ENCODE peak calls at places on chromosomes 3 and 15, in six cellular contexts. W is stomach, G is ovary, Z is A549, F is transverse colon, L is K562. Y is an unnamed sample.

GRCh38 chr3:8964436-8965370 is 1.4 kb upstream of the RAD18 start:
- DNase-seq in W (peak; percentile 47), G (no peak), Z (peak; percentile 47), F (peak; percentile 75), L (no peak), Y (no peak)

GRCh38 chr3:23921052-23921511 is 4.2 kb downstream of the RPL15 start:
- DNase-seq in W (no peak), G (no peak), Z (peak; percentile 21), F (no peak), L (peak; percentile 41), Y (no peak)

GRCh38 chr15:93152264-93152884 is 63.4 kb upstream of the RGMA start:
- DNase-seq in W (no peak), G (no peak), Z (no peak), F (peak; percentile 18), L (no peak), Y (no peak)

GRCh38 chr15:48472756-48473155 is 141.5 kb downstream of the DUT start:
- DNase-seq in W (no peak), G (no peak), Z (no peak), F (no peak), L (no peak), Y (no peak)

GRCh38 chr3:113746955-113747718 is at the start of gene ATP6V1A:
- DNase-seq in W (peak; percentile 74), G (peak; percentile 74), Z (peak; percentile 76), F (peak; percentile 82), L (peak; percentile 73), Y (peak; percentile 85)

GRCh38 chr3:46127503-46127902 is 80.6 kb downstream of the CCR1 start:
- DNase-seq in W (no peak), G (no peak), Z (no peak), F (no peak), L (no peak), Y (no peak)

GRCh38 chr3:14565791-14566588 is 25.8 kb upstream of the GRIP2 start:
- DNase-seq in W (peak; percentile 35), G (no peak), Z (no peak), F (no peak), L (no peak), Y (no peak)

GRCh38 chr3:140545756-140546155 is 132.1 kb upstream of the TRIM42 start:
- DNase-seq in W (no peak), G (no peak), Z (no peak), F (no peak), L (no peak), Y (no peak)

GRCh38 chr3:46709721-46710120 is 7.9 kb downstream of the PRSS50 start:
- DNase-seq in W (no peak), G (no peak), Z (no peak), F (no peak), L (no peak), Y (peak; percentile 11)

GRCh38 chr3:124246949-124247348 is 255.0 kb upstream of the ROPN1 start:
- DNase-seq in W (no peak), G (no peak), Z (peak; percentile 30), F (peak; percentile 19), L (peak; percentile 9), Y (no peak)

GRCh38 chr3:49362579-49362978 is 4.4 kb upstream of the GPX1 start:
- DNase-seq in W (no peak), G (no peak), Z (no peak), F (no peak), L (no peak), Y (no peak)

GRCh38 chr3:188947983-188948657 is 223.7 kb upstream of the TPRG1 start:
- DNase-seq in W (peak; percentile 97), G (peak; percentile 95), Z (peak; percentile 87), F (peak; percentile 91), L (no peak), Y (peak; percentile 90)

GRCh38 chr3:188439080-188439479 is 285.1 kb downstream of the LPP start:
- DNase-seq in W (no peak), G (no peak), Z (no peak), F (no peak), L (no peak), Y (no peak)

GRCh38 chr3:107452436-107452835 is 70.3 kb upstream of the BBX start:
- DNase-seq in W (no peak), G (no peak), Z (no peak), F (no peak), L (no peak), Y (no peak)

GRCh38 chr3:114899186-114899931 is 247.7 kb downstream of the ZBTB20 start:
- DNase-seq in W (no peak), G (no peak), Z (no peak), F (peak; percentile 13), L (no peak), Y (peak; percentile 65)

GRCh38 chr3:153552887-153553604 is 391.0 kb downstream of the RAP2B start:
- DNase-seq in W (no peak), G (no peak), Z (no peak), F (no peak), L (no peak), Y (no peak)

GRCh38 chr3:133547432-133548041 is 25.9 kb upstream of the CDV3 start:
- DNase-seq in W (peak; percentile 78), G (no peak), Z (no peak), F (no peak), L (no peak), Y (peak; percentile 86)

GRCh38 chr3:147089286-147089685 is 317.1 kb downstream of the ZIC4 start:
- DNase-seq in W (no peak), G (no peak), Z (no peak), F (no peak), L (no peak), Y (no peak)

GRCh38 chr3:72738752-72739520 is 109.3 kb downstream of the SHQ1 start:
- DNase-seq in W (peak; percentile 50), G (no peak), Z (peak; percentile 86), F (peak; percentile 67), L (peak; percentile 44), Y (peak; percentile 50)

GRCh38 chr3:184942735-184943134 is 130.8 kb downstream of the VPS8 start:
- DNase-seq in W (no peak), G (no peak), Z (no peak), F (no peak), L (no peak), Y (no peak)

GRCh38 chr3:187403768-187404270 is 35.6 kb downstream of the RTP4 start:
- DNase-seq in W (no peak), G (no peak), Z (peak; percentile 26), F (no peak), L (no peak), Y (no peak)

GRCh38 chr15:29103825-29104565 is 165.6 kb downstream of the NSMCE3 start:
- DNase-seq in W (peak; percentile 44), G (peak; percentile 73), Z (peak; percentile 70), F (peak; percentile 58), L (no peak), Y (peak; percentile 93)

GRCh38 chr3:13105181-13105580 is 32.0 kb upstream of the IQSEC1 start:
- DNase-seq in W (no peak), G (no peak), Z (no peak), F (no peak), L (no peak), Y (no peak)

GRCh38 chr3:162437480-162437879 is 940.9 kb downstream of the OTOL1 start:
- DNase-seq in W (no peak), G (no peak), Z (no peak), F (no peak), L (no peak), Y (no peak)

GRCh38 chr3:132615911-132616310 is 18.8 kb downstream of the ACKR4 start:
- DNase-seq in W (no peak), G (no peak), Z (no peak), F (no peak), L (no peak), Y (no peak)

GRCh38 chr15:94032571-94032970 is 198.8 kb upstream of the MCTP2 start:
- DNase-seq in W (no peak), G (no peak), Z (no peak), F (no peak), L (no peak), Y (no peak)

GRCh38 chr3:69086133-69086722 is 1.5 kb downstream of the ARL6IP5 start:
- DNase-seq in W (peak; percentile 92), G (peak; percentile 88), Z (peak; percentile 36), F (peak; percentile 91), L (peak; percentile 61), Y (peak; percentile 94)

GRCh38 chr3:123290962-123291361 is 89.2 kb downstream of the SEC22A start:
- DNase-seq in W (peak; percentile 22), G (no peak), Z (no peak), F (no peak), L (no peak), Y (peak; percentile 59)

GRCh38 chr3:72728329-72728889 is 119.8 kb downstream of the SHQ1 start:
- DNase-seq in W (no peak), G (no peak), Z (no peak), F (no peak), L (no peak), Y (no peak)

DNA sequence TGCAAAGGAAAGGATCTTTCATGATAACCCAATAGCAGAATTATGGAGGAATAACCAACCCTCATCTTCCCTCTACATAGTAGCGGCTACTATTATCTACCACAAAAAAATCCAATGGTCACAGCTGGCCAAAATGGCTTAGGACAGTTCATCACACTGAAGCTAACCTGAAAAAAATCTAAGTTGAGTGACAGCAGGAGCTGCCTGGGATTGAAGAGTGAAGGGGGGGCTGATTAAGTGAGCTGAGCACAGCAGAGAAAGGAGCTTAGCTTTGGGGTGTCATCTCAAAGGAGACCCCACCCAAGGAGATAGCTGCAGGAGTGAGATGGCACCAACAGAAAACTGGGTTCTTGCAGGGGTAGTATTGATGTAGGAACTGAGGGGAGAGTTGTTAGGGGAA is 33.6 kb downstream of the CCNL1 start:
- DNase-seq in W (no peak), G (no peak), Z (no peak), F (no peak), L (no peak), Y (no peak)
- H3K27ac ChIP-seq in W (no peak overlapping the region), G (no peak overlapping the region), Z (peak overlapping the region; percentile 25), F (peak overlapping the region; percentile 72), L (no peak overlapping the region), Y (no peak overlapping the region)

GRCh38 chr15:70262591-70263274 is 165.0 kb upstream of the TLE3 start:
- DNase-seq in W (no peak), G (no peak), Z (no peak), F (no peak), L (no peak), Y (no peak)
- TF ChIP-seq CTCF in W (no peak), G (no peak), Z (no peak), F (no peak), L (peak; percentile 16), Y (no peak)

GRCh38 chr15:74458473-74458872 is 2.5 kb downstream of the UBL7 start:
- DNase-seq in W (no peak), G (no peak), Z (no peak), F (no peak), L (peak; percentile 8), Y (no peak)
- TF ChIP-seq EP300 in W (no peak), G (no peak), Z (no peak), F (no peak), L (no peak), Y (no peak)

GRCh38 chr3:32340039-32340438 is 51.6 kb upstream of the CMTM7 start:
- DNase-seq in W (no peak), G (no peak), Z (peak; percentile 63), F (no peak), L (peak; percentile 51), Y (no peak)

GRCh38 chr3:32336123-32336518 is 55.5 kb upstream of the CMTM7 start:
- DNase-seq in W (no peak), G (no peak), Z (no peak), F (no peak), L (no peak), Y (no peak)

GRCh38 chr3:32337501-32337900 is 54.2 kb upstream of the CMTM7 start:
- DNase-seq in W (no peak), G (no peak), Z (no peak), F (no peak), L (no peak), Y (no peak)

GRCh38 chr3:32335365-32336122 is 56.1 kb upstream of the CMTM7 start:
- DNase-seq in W (no peak), G (no peak), Z (no peak), F (no peak), L (no peak), Y (peak; percentile 13)

GRCh38 chr3:32340639-32341365 is 50.9 kb upstream of the CMTM7 start:
- DNase-seq in W (no peak), G (no peak), Z (no peak), F (peak; percentile 27), L (no peak), Y (no peak)
- H3K27ac ChIP-seq in W (no peak overlapping the region), G (no peak overlapping the region), Z (no peak overlapping the region), F (no peak overlapping the region), L (no peak overlapping the region), Y (no peak overlapping the region)

Y was measured in upper lobe of left lung.